ENCODE peak calls at places on chromosomes 5 and 9, in ten cellular contexts. J, V, O, E, K, A, Y, G, B and P are unnamed samples.

GRCh38 chr5:57700072-57700471 is 217.5 kb upstream of the ACTBL2 start:
- DNase-seq in J (no peak), V (no peak), O (no peak), E (no peak), K (no peak), A (no peak), Y (no peak), G (no peak), B (no peak), P (no peak)

GRCh38 chr5:57989378-57989777 is 470.5 kb downstream of the PLK2 start:
- DNase-seq in J (no peak), V (no peak), O (peak; percentile 8), E (no peak), K (peak; percentile 41), A (no peak), Y (no peak), G (peak; percentile 62), B (no peak), P (peak; percentile 68)

GRCh38 chr5:168187599-168187998 is 103.8 kb upstream of the WWC1 start:
- DNase-seq in J (no peak), V (no peak), O (no peak), E (no peak), K (no peak), A (no peak), Y (no peak), G (no peak), B (peak; percentile 82), P (no peak)

GRCh38 chr9:6646028-6646636 is 603 bp upstream of the GLDC start:
- DNase-seq in J (no peak), V (no peak), O (no peak), E (no peak), K (no peak), A (no peak), Y (peak; percentile 30), G (no peak), B (no peak), P (peak; percentile 17)

GRCh38 chr5:168693883-168694282 is 114.7 kb upstream of the PANK3 start:
- DNase-seq in J (no peak), V (no peak), O (no peak), E (no peak), K (no peak), A (no peak), Y (no peak), G (no peak), B (no peak), P (no peak)

GRCh38 chr5:173753307-173754168 is 134.6 kb upstream of the CPEB4 start:
- DNase-seq in J (peak; percentile 91), V (no peak), O (no peak), E (no peak), K (no peak), A (peak; percentile 86), Y (peak; percentile 85), G (no peak), B (peak; percentile 67), P (no peak)

GRCh38 chr9:114400219-114400618 is 12.4 kb upstream of the AKNA start:
- DNase-seq in J (no peak), V (no peak), O (no peak), E (no peak), K (peak; percentile 56), A (no peak), Y (no peak), G (no peak), B (no peak), P (no peak)

GRCh38 chr9:98117984-98118639 is 910 bp downstream of the TRIM14 start:
- DNase-seq in J (peak; percentile 36), V (peak; percentile 24), O (peak; percentile 65), E (peak; percentile 51), K (peak; percentile 30), A (peak; percentile 40), Y (no peak), G (no peak), B (peak; percentile 43), P (peak; percentile 38)

GRCh38 chr9:13863112-13863511 is 450.8 kb downstream of the NFIB start:
- DNase-seq in J (no peak), V (no peak), O (no peak), E (no peak), K (no peak), A (no peak), Y (no peak), G (no peak), B (no peak), P (no peak)

GRCh38 chr5:147234825-147235635 is at the start of gene STK32A:
- DNase-seq in J (peak; percentile 92), V (no peak), O (no peak), E (no peak), K (peak; percentile 37), A (peak; percentile 93), Y (peak; percentile 91), G (peak; percentile 25), B (peak; percentile 80), P (peak; percentile 65)

GRCh38 chr5:35247645-35248034 is 17.4 kb upstream of the PRLR start:
- DNase-seq in J (no peak), V (no peak), O (no peak), E (no peak), K (peak; percentile 24), A (no peak), Y (no peak), G (peak; percentile 44), B (no peak), P (peak; percentile 53)

GRCh38 chr5:151155777-151156731 is 1.5 kb downstream of the ANXA6 start:
- DNase-seq in J (peak; percentile 24), V (no peak), O (no peak), E (peak; percentile 62), K (peak; percentile 75), A (no peak), Y (no peak), G (peak; percentile 36), B (peak; percentile 87), P (no peak)

GRCh38 chr9:97501177-97501971 is at the start of gene TMOD1:
- DNase-seq in J (peak; percentile 83), V (peak; percentile 23), O (peak; percentile 83), E (peak; percentile 37), K (peak; percentile 66), A (peak; percentile 73), Y (peak; percentile 69), G (peak; percentile 55), B (peak; percentile 99), P (peak; percentile 58)

GRCh38 chr5:159051431-159052281 is 48.1 kb downstream of the EBF1 start:
- DNase-seq in J (peak; percentile 79), V (no peak), O (no peak), E (no peak), K (peak; percentile 80), A (peak; percentile 75), Y (peak; percentile 56), G (peak; percentile 5), B (no peak), P (peak; percentile 23)

GRCh38 chr5:111432828-111433536 is 79.4 kb downstream of the STARD4 start:
- DNase-seq in J (no peak), V (no peak), O (no peak), E (no peak), K (peak; percentile 60), A (no peak), Y (no peak), G (no peak), B (no peak), P (no peak)

GRCh38 chr9:114370985-114371335 is 16.8 kb downstream of the AKNA start:
- DNase-seq in J (no peak), V (no peak), O (no peak), E (no peak), K (no peak), A (no peak), Y (no peak), G (no peak), B (no peak), P (no peak)

GRCh38 chr5:110477923-110478322 is 248.5 kb downstream of the TMEM232 start:
- DNase-seq in J (no peak), V (no peak), O (no peak), E (no peak), K (peak; percentile 88), A (no peak), Y (no peak), G (no peak), B (no peak), P (no peak)

GRCh38 chr9:108478871-108479332 is 376.9 kb downstream of the ACTL7B start:
- DNase-seq in J (no peak), V (no peak), O (peak; percentile 25), E (no peak), K (peak; percentile 90), A (no peak), Y (no peak), G (peak; percentile 49), B (no peak), P (peak; percentile 91)
- H3K4me2 ChIP-seq in J (no peak overlapping the region), V (peak overlapping the region; percentile 57), O (peak overlapping the region; percentile 73), E (no peak overlapping the region), K (peak overlapping the region; percentile 71), A (no peak overlapping the region), Y (no peak overlapping the region), G (peak overlapping the region; percentile 40), B (peak overlapping the region; percentile 91), P (peak overlapping the region; percentile 75)

GRCh38 chr9:121500165-121500478 is 478 bp upstream of the GGTA1 start:
- DNase-seq in J (peak; percentile 65), V (no peak), O (no peak), E (no peak), K (no peak), A (peak; percentile 73), Y (no peak), G (no peak), B (no peak), P (no peak)
- H3K4me2 ChIP-seq in J (peak overlapping the region; percentile 99), V (peak overlapping the region; percentile 100), O (peak overlapping the region; percentile 91), E (no peak overlapping the region), K (peak overlapping the region; percentile 81), A (peak overlapping the region; percentile 96), Y (peak overlapping the region; percentile 62), G (peak overlapping the region; percentile 64), B (peak overlapping the region; percentile 93), P (peak overlapping the region; percentile 93)

GRCh38 chr9:127789179-127789578 is 3.3 kb downstream of the CDK9 start:
- DNase-seq in J (no peak), V (no peak), O (no peak), E (no peak), K (no peak), A (no peak), Y (no peak), G (no peak), B (no peak), P (no peak)
- H3K4me2 ChIP-seq in J (no peak overlapping the region), V (no peak overlapping the region), O (no peak overlapping the region), E (no peak overlapping the region), K (no peak overlapping the region), A (no peak overlapping the region), Y (no peak overlapping the region), G (no peak overlapping the region), B (no peak overlapping the region), P (no peak overlapping the region)

GRCh38 chr9:105244996-105245719 is 707 bp downstream of the SLC44A1 start:
- DNase-seq in J (peak; percentile 53), V (no peak), O (peak; percentile 30), E (no peak), K (peak; percentile 76), A (peak; percentile 94), Y (peak; percentile 90), G (peak; percentile 11), B (peak; percentile 60), P (peak; percentile 49)

GRCh38 chr9:105244274-105244995 is at the start of gene SLC44A1:
- DNase-seq in J (peak; percentile 97), V (peak; percentile 83), O (peak; percentile 69), E (peak; percentile 93), K (peak; percentile 99), A (peak; percentile 92), Y (peak; percentile 94), G (peak; percentile 96), B (peak; percentile 94), P (peak; percentile 90)

GRCh38 chr9:105242557-105242956 is 1.9 kb upstream of the SLC44A1 start:
- DNase-seq in J (no peak), V (no peak), O (no peak), E (no peak), K (peak; percentile 43), A (no peak), Y (no peak), G (no peak), B (no peak), P (no peak)

GRCh38 chr9:105243015-105243686 is 1.3 kb upstream of the SLC44A1 start:
- DNase-seq in J (peak; percentile 4), V (no peak), O (no peak), E (no peak), K (peak; percentile 80), A (peak; percentile 48), Y (no peak), G (peak; percentile 78), B (peak; percentile 8), P (no peak)

GRCh38 chr9:105243935-105244273 is 547 bp upstream of the SLC44A1 start:
- DNase-seq in J (no peak), V (no peak), O (no peak), E (no peak), K (no peak), A (no peak), Y (no peak), G (no peak), B (no peak), P (no peak)
- H3K4me2 ChIP-seq in J (peak overlapping the region; percentile 96), V (peak overlapping the region; percentile 93), O (peak overlapping the region; percentile 74), E (peak overlapping the region; percentile 89), K (peak overlapping the region; percentile 84), A (peak overlapping the region; percentile 84), Y (peak overlapping the region; percentile 42), G (peak overlapping the region; percentile 92), B (peak overlapping the region; percentile 62), P (peak overlapping the region; percentile 91)